ENCODE peak calls at places on chromosomes 6 and 20, in five cellular contexts. O is OCI-LY7, Z is H9, A is uterus, D is pancreas. Y is an unnamed sample. For H3K4me1, the result is how much of the 10 kb centered on the place peaks cover.

GRCh38 chr20:35901678-35902544 is 52.4 kb downstream of the SCAND1 start:
- DNase-seq in O (no peak), Z (no peak), A (no peak), D (no peak), Y (no peak)

GRCh38 chr20:50369225-50370035 is 140.8 kb upstream of the PTPN1 start:
- DNase-seq in O (no peak), Z (no peak), A (no peak), D (peak), Y (no peak)

GRCh38 chr6:55886185-55886836 is 10.9 kb upstream of the BMP5 start:
- DNase-seq in O (no peak), Z (no peak), A (no peak), D (no peak), Y (no peak)

GRCh38 chr6:41531591-41532582 is 14.3 kb upstream of the FOXP4 start:
- DNase-seq in O (peak), Z (no peak), A (peak), D (no peak), Y (peak)

GRCh38 chr20:19620471-19620870 is 137.6 kb upstream of the RIN2 start:
- DNase-seq in O (no peak), Z (peak), A (no peak), D (no peak), Y (peak)

GRCh38 chr20:62386383-62387218 is at the start of gene RPS21:
- DNase-seq in O (peak), Z (peak), A (peak), D (peak), Y (peak)

GRCh38 chr6:33983109-33983475 is 162.8 kb downstream of the GRM4 start:
- DNase-seq in O (no peak), Z (peak), A (no peak), D (peak), Y (peak)

GRCh38 chr20:11902264-11902663 is 15.4 kb upstream of the BTBD3 start:
- DNase-seq in O (no peak), Z (no peak), A (no peak), D (no peak), Y (no peak)

GRCh38 chr6:138988469-138988834 is 399 bp upstream of the REPS1 start:
- DNase-seq in O (no peak), Z (no peak), A (no peak), D (no peak), Y (no peak)

GRCh38 chr6:143276436-143276835 is 174.1 kb downstream of the ADAT2 start:
- DNase-seq in O (no peak), Z (no peak), A (no peak), D (no peak), Y (no peak)

GRCh38 chr6:21386744-21387143 is 206.8 kb upstream of the SOX4 start:
- DNase-seq in O (no peak), Z (no peak), A (no peak), D (no peak), Y (peak)

GRCh38 chr6:118012944-118013343 is 105.9 kb downstream of the SLC35F1 start:
- DNase-seq in O (no peak), Z (no peak), A (no peak), D (peak), Y (no peak)

GRCh38 chr20:23092409-23092756 is 6.3 kb upstream of the CD93 start:
- DNase-seq in O (no peak), Z (no peak), A (no peak), D (no peak), Y (no peak)

GRCh38 chr6:105014954-105015353 is 58.0 kb downstream of the LIN28B start:
- DNase-seq in O (no peak), Z (no peak), A (no peak), D (no peak), Y (no peak)

GRCh38 chr6:70734381-70734780 is 66.7 kb downstream of the SMAP1 start:
- DNase-seq in O (no peak), Z (no peak), A (no peak), D (no peak), Y (no peak)

GRCh38 chr6:79737172-79737571 is 106.0 kb downstream of the SH3BGRL2 start:
- DNase-seq in O (no peak), Z (no peak), A (no peak), D (no peak), Y (no peak)

GRCh38 chr20:13009682-13010406 is 1.1 kb downstream of the SPTLC3 start:
- DNase-seq in O (peak), Z (no peak), A (peak), D (peak), Y (no peak)

GRCh38 chr6:170295519-170296422 is 4.9 kb upstream of the DLL1 start:
- DNase-seq in O (peak), Z (peak), A (no peak), D (peak), Y (peak)

GRCh38 chr6:78340755-78341154 is 526.6 kb upstream of the IRAK1BP1 start:
- DNase-seq in O (no peak), Z (no peak), A (no peak), D (no peak), Y (no peak)

GRCh38 chr6:118537579-118537978 is 10.5 kb upstream of the PLN start:
- DNase-seq in O (no peak), Z (no peak), A (no peak), D (no peak), Y (no peak)

GRCh38 chr6:24478903-24479302 is 10.5 kb downstream of the GPLD1 start:
- DNase-seq in O (no peak), Z (no peak), A (no peak), D (no peak), Y (no peak)

GRCh38 chr6:56652994-56653393 is 10.3 kb upstream of the DST start:
- DNase-seq in O (no peak), Z (no peak), A (no peak), D (no peak), Y (no peak)

GRCh38 chr20:57087102-57087501 is 179.3 kb downstream of the BMP7 start:
- DNase-seq in O (no peak), Z (peak), A (no peak), D (no peak), Y (no peak)

GRCh38 chr6:75602164-75602896 is 650 bp downstream of the SENP6 start:
- DNase-seq in O (peak), Z (peak), A (no peak), D (peak), Y (peak)

GRCh38 chr20:5136096-5136495 is 9.3 kb downstream of the CDS2 start:
- DNase-seq in O (no peak), Z (no peak), A (no peak), D (no peak), Y (peak)

GRCh38 chr20:15942130-15942529 is 631.1 kb downstream of the KIF16B start:
- DNase-seq in O (no peak), Z (no peak), A (no peak), D (no peak), Y (no peak)

GRCh38 chr6:163897669-163898068 is 483.2 kb downstream of the QKI start:
- DNase-seq in O (no peak), Z (no peak), A (no peak), D (no peak), Y (no peak)

GRCh38 chr20:34112600-34113061 is 588 bp upstream of the EIF2S2 start:
- DNase-seq in O (no peak), Z (peak), A (peak), D (peak), Y (no peak)

GRCh38 chr20:52039746-52040145 is 151.8 kb downstream of the ZFP64 start:
- DNase-seq in O (no peak), Z (no peak), A (no peak), D (no peak), Y (no peak)

GRCh38 chr20:33689973-33690372 is 3.8 kb upstream of the E2F1 start:
- DNase-seq in O (no peak), Z (no peak), A (no peak), D (no peak), Y (no peak)

GRCh38 chr20:35776513-35777101 is 4.8 kb downstream of the PHF20 start:
- DNase-seq in O (no peak), Z (no peak), A (peak), D (peak), Y (no peak)

GRCh38 chr6:132763269-132763668 is 5.6 kb upstream of the VNN2 start:
- DNase-seq in O (peak), Z (no peak), A (no peak), D (no peak), Y (peak)

GRCh38 chr6:23522751-23523527 is 603.1 kb upstream of the NRSN1 start:
- DNase-seq in O (no peak), Z (no peak), A (no peak), D (no peak), Y (no peak)

GRCh38 chr20:25065625-25066338 is 7.8 kb upstream of the ACSS1 start:
- DNase-seq in O (peak), Z (no peak), A (peak), D (peak), Y (peak)

GRCh38 chr20:45061244-45061643 is 39.7 kb downstream of the KCNS1 start:
- DNase-seq in O (no peak), Z (no peak), A (no peak), D (no peak), Y (no peak)

GRCh38 chr6:44452725-44453124 is 65.2 kb downstream of the CDC5L start:
- DNase-seq in O (no peak), Z (no peak), A (no peak), D (no peak), Y (no peak)

GRCh38 chr6:105453968-105454367 is 51.1 kb upstream of the PREP start:
- DNase-seq in O (no peak), Z (no peak), A (no peak), D (no peak), Y (no peak)

GRCh38 chr20:10129749-10130148 is 88.9 kb upstream of the SNAP25 start:
- DNase-seq in O (no peak), Z (no peak), A (no peak), D (no peak), Y (no peak)

GRCh38 chr20:61701802-61702201 is 363.9 kb downstream of the TAF4 start:
- DNase-seq in O (no peak), Z (no peak), A (no peak), D (no peak), Y (no peak)

GRCh38 chr6:73079611-73079955 is 145.7 kb downstream of the KHDC1L start:
- DNase-seq in O (no peak), Z (no peak), A (no peak), D (no peak), Y (no peak)
- H3K4me1 ChIP-seq in O (under half), Z (under half), A (under half), D (under half), Y (under half)

GRCh38 chr20:47274449-47275108 is 81.9 kb downstream of the ZMYND8 start:
- DNase-seq in O (no peak), Z (no peak), A (no peak), D (no peak), Y (no peak)

GRCh38 chr20:47273591-47274235 is 82.8 kb downstream of the ZMYND8 start:
- DNase-seq in O (no peak), Z (no peak), A (no peak), D (no peak), Y (no peak)

GRCh38 chr20:47271216-47271615 is 85.3 kb downstream of the ZMYND8 start:
- DNase-seq in O (no peak), Z (no peak), A (no peak), D (no peak), Y (no peak)

GRCh38 chr20:47275548-47275947 is 81.0 kb downstream of the ZMYND8 start:
- DNase-seq in O (no peak), Z (no peak), A (no peak), D (no peak), Y (no peak)

GRCh38 chr20:47272893-47273590 is 83.5 kb downstream of the ZMYND8 start:
- DNase-seq in O (peak), Z (peak), A (no peak), D (peak), Y (peak)
- H3K4me1 ChIP-seq in O (under half), Z (under half), A (under half), D (under half), Y (under half)

GRCh38 chr6:4910060-4910746 is 93.6 kb downstream of the RPP40 start:
- DNase-seq in O (no peak), Z (no peak), A (no peak), D (no peak), Y (no peak)
- H3K4me1 ChIP-seq in O (under half), Z (under half), A (under half), D (under half), Y (under half)

GRCh38 chr6:160034346-160034930 is 65.6 kb downstream of the IGF2R start:
- DNase-seq in O (no peak), Z (no peak), A (no peak), D (no peak), Y (peak)

GRCh38 chr6:160036331-160036695 is 67.4 kb downstream of the IGF2R start:
- DNase-seq in O (no peak), Z (no peak), A (no peak), D (no peak), Y (peak)

GRCh38 chr6:160035693-160036330 is 66.9 kb downstream of the IGF2R start:
- DNase-seq in O (no peak), Z (no peak), A (no peak), D (no peak), Y (peak)

GRCh38 chr6:160036790-160037206 is 67.9 kb downstream of the IGF2R start:
- DNase-seq in O (no peak), Z (no peak), A (peak), D (no peak), Y (peak)

DNA sequence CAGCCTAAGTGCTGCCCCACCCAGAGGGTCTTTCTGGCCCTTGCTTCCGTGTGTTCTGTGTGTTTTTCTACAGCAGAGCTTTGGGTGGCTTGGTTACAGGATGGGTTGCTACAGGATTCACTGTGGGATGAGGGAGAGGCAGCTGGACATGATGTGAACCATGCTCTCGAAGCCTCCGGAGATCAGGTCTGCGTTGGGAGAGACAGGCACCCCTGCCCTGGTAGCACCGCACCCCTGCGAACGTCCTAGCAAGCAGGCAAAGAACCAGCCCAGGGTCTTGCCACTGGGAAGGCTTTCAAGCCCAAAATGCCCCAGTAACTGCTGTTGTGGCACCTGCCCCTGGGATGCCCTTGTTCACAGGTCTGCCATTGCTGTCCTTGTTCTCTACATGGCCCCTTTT is 66.4 kb downstream of the IGF2R start:
- DNase-seq in O (no peak), Z (no peak), A (no peak), D (no peak), Y (peak)
- H3K4me1 ChIP-seq in O (under half), Z (under half), A (under half), D (under half), Y (under half)

GRCh38 chr6:166624275-166624674 is 2.8 kb downstream of the RPS6KA2 start:
- DNase-seq in O (peak), Z (no peak), A (no peak), D (no peak), Y (no peak)
- H3K4me1 ChIP-seq in O (under half), Z (under half), A (under half), D (under half), Y (under half)

GRCh38 chr6:6002809-6003333 is 3.9 kb downstream of the NRN1 start:
- DNase-seq in O (no peak), Z (no peak), A (no peak), D (no peak), Y (no peak)
- H3K4me1 ChIP-seq in O (under half), Z (under half), A (under half), D (under half), Y (under half)

GRCh38 chr6:311679-312220 is 19.5 kb downstream of the DUSP22 start:
- DNase-seq in O (no peak), Z (no peak), A (no peak), D (no peak), Y (no peak)
- H3K4me1 ChIP-seq in O (half or more), Z (under half), A (under half), D (under half), Y (under half)

DNA sequence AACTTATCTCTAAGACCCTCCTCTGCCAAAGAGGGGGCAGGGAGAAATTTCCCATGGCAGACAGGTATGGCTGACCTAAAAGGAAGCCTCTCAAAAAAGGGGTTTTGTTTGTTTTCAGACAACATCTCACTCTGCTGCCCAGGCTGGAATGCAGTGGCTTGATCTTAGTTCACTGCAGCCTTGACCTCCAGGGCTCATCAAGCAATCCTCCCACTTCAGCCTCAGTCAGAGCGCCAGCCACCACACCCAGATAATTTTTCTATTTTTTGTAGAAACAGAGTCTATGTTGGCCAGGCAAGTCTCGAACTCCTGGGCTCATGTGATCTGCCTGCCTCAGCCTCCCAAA is 3.8 kb downstream of the EZR start:
- DNase-seq in O (no peak), Z (no peak), A (no peak), D (no peak), Y (peak)
- H3K4me1 ChIP-seq in O (half or more), Z (under half), A (under half), D (under half), Y (under half)

Y was measured in endodermal cell.